ENCODE peak calls at places on chromosomes 12 and 14, in ten cellular contexts. One of them, this sample, is unnamed.

GRCh38 chr12:103957865-103958388 is 7.7 kb upstream of the TDG start:
- DNase-seq in uterus: no peak
- DNase-seq in psoas muscle: no peak
- DNase-seq in PC-9: no peak
- DNase-seq in prostate gland: no peak
- DNase-seq in fibroblast of mammary gland: no peak
- DNase-seq in foreskin fibroblast: no peak
- DNase-seq in upper lobe of right lung: no peak
- DNase-seq in astrocyte of the cerebellum: no peak
- DNase-seq in omental fat pad: no peak
- DNase-seq in this sample: no peak

GRCh38 chr12:108289342-108290131 is 49.6 kb downstream of the CMKLR1 start:
- DNase-seq in uterus: peak; percentile 83
- DNase-seq in psoas muscle: peak; percentile 82
- DNase-seq in PC-9: no peak
- DNase-seq in prostate gland: no peak
- DNase-seq in fibroblast of mammary gland: no peak
- DNase-seq in foreskin fibroblast: no peak
- DNase-seq in upper lobe of right lung: no peak
- DNase-seq in astrocyte of the cerebellum: no peak
- DNase-seq in omental fat pad: no peak
- DNase-seq in this sample: no peak

GRCh38 chr14:75987201-75987970 is 1.8 kb downstream of the IFT43 start:
- DNase-seq in uterus: no peak
- DNase-seq in psoas muscle: no peak
- DNase-seq in PC-9: no peak
- DNase-seq in prostate gland: no peak
- DNase-seq in fibroblast of mammary gland: no peak
- DNase-seq in foreskin fibroblast: no peak
- DNase-seq in upper lobe of right lung: no peak
- DNase-seq in astrocyte of the cerebellum: no peak
- DNase-seq in omental fat pad: no peak
- DNase-seq in this sample: no peak

GRCh38 chr12:9787340-9787737 is 26.6 kb upstream of the CD69 start:
- DNase-seq in uterus: no peak
- DNase-seq in psoas muscle: no peak
- DNase-seq in PC-9: no peak
- DNase-seq in prostate gland: no peak
- DNase-seq in fibroblast of mammary gland: peak; percentile 15
- DNase-seq in foreskin fibroblast: no peak
- DNase-seq in upper lobe of right lung: no peak
- DNase-seq in astrocyte of the cerebellum: peak; percentile 16
- DNase-seq in omental fat pad: no peak
- DNase-seq in this sample: no peak

GRCh38 chr14:81323621-81324400 is 76.3 kb downstream of the STON2 start:
- DNase-seq in uterus: no peak
- DNase-seq in psoas muscle: no peak
- DNase-seq in PC-9: peak; percentile 79
- DNase-seq in prostate gland: peak; percentile 69
- DNase-seq in fibroblast of mammary gland: no peak
- DNase-seq in foreskin fibroblast: no peak
- DNase-seq in upper lobe of right lung: no peak
- DNase-seq in astrocyte of the cerebellum: no peak
- DNase-seq in omental fat pad: no peak
- DNase-seq in this sample: peak; percentile 32

GRCh38 chr14:34775922-34776321 is 61.5 kb upstream of the CFL2 start:
- DNase-seq in uterus: no peak
- DNase-seq in psoas muscle: no peak
- DNase-seq in PC-9: no peak
- DNase-seq in prostate gland: no peak
- DNase-seq in fibroblast of mammary gland: no peak
- DNase-seq in foreskin fibroblast: no peak
- DNase-seq in upper lobe of right lung: no peak
- DNase-seq in astrocyte of the cerebellum: no peak
- DNase-seq in omental fat pad: no peak
- DNase-seq in this sample: no peak

GRCh38 chr12:76555797-76556196 is 3.8 kb downstream of the OSBPL8 start:
- DNase-seq in uterus: no peak
- DNase-seq in psoas muscle: no peak
- DNase-seq in PC-9: no peak
- DNase-seq in prostate gland: no peak
- DNase-seq in fibroblast of mammary gland: no peak
- DNase-seq in foreskin fibroblast: no peak
- DNase-seq in upper lobe of right lung: no peak
- DNase-seq in astrocyte of the cerebellum: no peak
- DNase-seq in omental fat pad: no peak
- DNase-seq in this sample: no peak

GRCh38 chr14:46322730-46323425 is 328.7 kb downstream of the RPL10L start:
- DNase-seq in uterus: peak; percentile 12
- DNase-seq in psoas muscle: no peak
- DNase-seq in PC-9: no peak
- DNase-seq in prostate gland: no peak
- DNase-seq in fibroblast of mammary gland: no peak
- DNase-seq in foreskin fibroblast: no peak
- DNase-seq in upper lobe of right lung: no peak
- DNase-seq in astrocyte of the cerebellum: no peak
- DNase-seq in omental fat pad: no peak
- DNase-seq in this sample: no peak

GRCh38 chr14:34363733-34364134 is 98.3 kb downstream of the SPTSSA start:
- DNase-seq in uterus: no peak
- DNase-seq in psoas muscle: no peak
- DNase-seq in PC-9: no peak
- DNase-seq in prostate gland: no peak
- DNase-seq in fibroblast of mammary gland: peak; percentile 31
- DNase-seq in foreskin fibroblast: no peak
- DNase-seq in upper lobe of right lung: peak; percentile 69
- DNase-seq in astrocyte of the cerebellum: no peak
- DNase-seq in omental fat pad: no peak
- DNase-seq in this sample: no peak

GRCh38 chr12:124191024-124191359 is 103.9 kb upstream of the RFLNA start:
- DNase-seq in uterus: no peak
- DNase-seq in psoas muscle: no peak
- DNase-seq in PC-9: no peak
- DNase-seq in prostate gland: no peak
- DNase-seq in fibroblast of mammary gland: peak; percentile 18
- DNase-seq in foreskin fibroblast: no peak
- DNase-seq in upper lobe of right lung: no peak
- DNase-seq in astrocyte of the cerebellum: no peak
- DNase-seq in omental fat pad: no peak
- DNase-seq in this sample: peak; percentile 47

GRCh38 chr12:28998662-28999120 is 150.4 kb upstream of the FAR2 start:
- DNase-seq in uterus: no peak
- DNase-seq in psoas muscle: no peak
- DNase-seq in PC-9: no peak
- DNase-seq in prostate gland: no peak
- DNase-seq in fibroblast of mammary gland: peak; percentile 89
- DNase-seq in foreskin fibroblast: peak; percentile 46
- DNase-seq in upper lobe of right lung: no peak
- DNase-seq in astrocyte of the cerebellum: peak; percentile 22
- DNase-seq in omental fat pad: no peak
- DNase-seq in this sample: no peak

GRCh38 chr12:53985900-53986685 is 1.1 kb downstream of the HOXC10 start:
- DNase-seq in uterus: no peak
- DNase-seq in psoas muscle: peak; percentile 79
- DNase-seq in PC-9: no peak
- DNase-seq in prostate gland: no peak
- DNase-seq in fibroblast of mammary gland: no peak
- DNase-seq in foreskin fibroblast: peak; percentile 59
- DNase-seq in upper lobe of right lung: peak; percentile 58
- DNase-seq in astrocyte of the cerebellum: no peak
- DNase-seq in omental fat pad: no peak
- DNase-seq in this sample: no peak
- TF ChIP-seq CTCF in uterus: no peak
- TF ChIP-seq CTCF in psoas muscle: no peak
- TF ChIP-seq CTCF in PC-9: no peak
- TF ChIP-seq CTCF in prostate gland: no peak
- TF ChIP-seq CTCF in fibroblast of mammary gland: no peak
- TF ChIP-seq CTCF in foreskin fibroblast: peak; percentile 15
- TF ChIP-seq CTCF in upper lobe of right lung: no peak
- TF ChIP-seq CTCF in astrocyte of the cerebellum: no peak
- TF ChIP-seq CTCF in omental fat pad: no peak
- TF ChIP-seq CTCF in this sample: no peak

GRCh38 chr12:65121049-65121955 is at the start of gene WIF1:
- DNase-seq in uterus: no peak
- DNase-seq in psoas muscle: peak; percentile 58
- DNase-seq in PC-9: no peak
- DNase-seq in prostate gland: peak; percentile 39
- DNase-seq in fibroblast of mammary gland: peak; percentile 4
- DNase-seq in foreskin fibroblast: peak; percentile 3
- DNase-seq in upper lobe of right lung: peak; percentile 91
- DNase-seq in astrocyte of the cerebellum: no peak
- DNase-seq in omental fat pad: no peak
- DNase-seq in this sample: peak; percentile 54
- TF ChIP-seq CTCF in uterus: no peak
- TF ChIP-seq CTCF in psoas muscle: no peak
- TF ChIP-seq CTCF in PC-9: no peak
- TF ChIP-seq CTCF in prostate gland: no peak
- TF ChIP-seq CTCF in fibroblast of mammary gland: no peak
- TF ChIP-seq CTCF in foreskin fibroblast: peak; percentile 23
- TF ChIP-seq CTCF in upper lobe of right lung: peak; percentile 45
- TF ChIP-seq CTCF in astrocyte of the cerebellum: peak; percentile 38
- TF ChIP-seq CTCF in omental fat pad: no peak
- TF ChIP-seq CTCF in this sample: peak; percentile 79

DNA sequence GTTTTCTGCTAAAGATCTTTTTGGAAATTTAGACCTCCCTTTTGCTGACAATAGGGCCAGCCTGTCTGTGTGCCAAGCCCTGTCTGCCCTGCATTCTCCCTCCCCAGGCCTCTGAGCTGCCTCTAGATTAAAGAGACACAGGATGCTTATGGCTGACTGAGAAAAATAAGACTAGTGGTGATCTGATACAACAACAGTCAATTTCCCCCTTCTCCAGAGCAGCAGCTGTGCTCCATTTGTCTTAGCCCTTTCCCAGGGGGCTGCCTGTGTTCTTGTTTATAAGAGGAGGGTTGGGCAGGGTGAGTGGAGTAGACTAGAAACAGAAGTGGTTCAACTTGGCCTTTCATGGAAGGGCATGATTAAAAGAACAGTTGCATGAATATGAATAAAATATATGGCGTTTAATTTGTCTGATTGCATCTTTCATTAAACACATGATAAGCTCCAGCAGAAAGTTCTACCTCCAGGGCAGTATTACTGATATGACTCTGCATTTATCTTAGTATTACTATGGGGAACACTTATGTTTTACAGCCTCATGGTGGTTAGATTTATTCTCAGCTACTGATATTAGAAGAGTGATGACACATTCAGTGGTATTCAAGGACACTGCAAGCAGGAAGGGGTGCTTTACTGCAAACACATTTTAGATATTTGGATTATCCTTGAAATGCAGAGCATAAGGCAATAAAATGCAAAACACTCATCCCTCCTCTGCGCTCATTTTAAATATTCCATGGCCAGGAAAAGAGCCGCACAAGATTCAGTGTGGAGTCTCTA is 150.1 kb upstream of the CLEC14A start:
- DNase-seq in uterus: no peak
- DNase-seq in psoas muscle: no peak
- DNase-seq in PC-9: no peak
- DNase-seq in prostate gland: no peak
- DNase-seq in fibroblast of mammary gland: peak; percentile 49
- DNase-seq in foreskin fibroblast: peak; percentile 73
- DNase-seq in upper lobe of right lung: no peak
- DNase-seq in astrocyte of the cerebellum: no peak
- DNase-seq in omental fat pad: no peak
- DNase-seq in this sample: peak; percentile 73
- TF ChIP-seq CTCF in uterus: no peak
- TF ChIP-seq CTCF in psoas muscle: no peak
- TF ChIP-seq CTCF in PC-9: no peak
- TF ChIP-seq CTCF in prostate gland: no peak
- TF ChIP-seq CTCF in fibroblast of mammary gland: peak; percentile 2
- TF ChIP-seq CTCF in foreskin fibroblast: peak; percentile 13
- TF ChIP-seq CTCF in upper lobe of right lung: no peak
- TF ChIP-seq CTCF in astrocyte of the cerebellum: no peak
- TF ChIP-seq CTCF in omental fat pad: no peak
- TF ChIP-seq CTCF in this sample: peak; percentile 68

GRCh38 chr12:11814362-11814761 is 164.9 kb downstream of the ETV6 start:
- DNase-seq in uterus: no peak
- DNase-seq in psoas muscle: no peak
- DNase-seq in PC-9: peak; percentile 37
- DNase-seq in prostate gland: no peak
- DNase-seq in fibroblast of mammary gland: peak; percentile 74
- DNase-seq in foreskin fibroblast: peak; percentile 78
- DNase-seq in upper lobe of right lung: no peak
- DNase-seq in astrocyte of the cerebellum: peak; percentile 19
- DNase-seq in omental fat pad: no peak
- DNase-seq in this sample: no peak

GRCh38 chr12:11815397-11815796 is 165.9 kb downstream of the ETV6 start:
- DNase-seq in uterus: no peak
- DNase-seq in psoas muscle: no peak
- DNase-seq in PC-9: no peak
- DNase-seq in prostate gland: no peak
- DNase-seq in fibroblast of mammary gland: no peak
- DNase-seq in foreskin fibroblast: no peak
- DNase-seq in upper lobe of right lung: no peak
- DNase-seq in astrocyte of the cerebellum: no peak
- DNase-seq in omental fat pad: no peak
- DNase-seq in this sample: no peak

GRCh38 chr12:11813422-11813813 is 163.9 kb downstream of the ETV6 start:
- DNase-seq in uterus: no peak
- DNase-seq in psoas muscle: no peak
- DNase-seq in PC-9: no peak
- DNase-seq in prostate gland: no peak
- DNase-seq in fibroblast of mammary gland: no peak
- DNase-seq in foreskin fibroblast: no peak
- DNase-seq in upper lobe of right lung: no peak
- DNase-seq in astrocyte of the cerebellum: no peak
- DNase-seq in omental fat pad: no peak
- DNase-seq in this sample: no peak

GRCh38 chr12:11810962-11811361 is 161.5 kb downstream of the ETV6 start:
- DNase-seq in uterus: no peak
- DNase-seq in psoas muscle: no peak
- DNase-seq in PC-9: no peak
- DNase-seq in prostate gland: no peak
- DNase-seq in fibroblast of mammary gland: no peak
- DNase-seq in foreskin fibroblast: no peak
- DNase-seq in upper lobe of right lung: no peak
- DNase-seq in astrocyte of the cerebellum: no peak
- DNase-seq in omental fat pad: no peak
- DNase-seq in this sample: no peak

DNA sequence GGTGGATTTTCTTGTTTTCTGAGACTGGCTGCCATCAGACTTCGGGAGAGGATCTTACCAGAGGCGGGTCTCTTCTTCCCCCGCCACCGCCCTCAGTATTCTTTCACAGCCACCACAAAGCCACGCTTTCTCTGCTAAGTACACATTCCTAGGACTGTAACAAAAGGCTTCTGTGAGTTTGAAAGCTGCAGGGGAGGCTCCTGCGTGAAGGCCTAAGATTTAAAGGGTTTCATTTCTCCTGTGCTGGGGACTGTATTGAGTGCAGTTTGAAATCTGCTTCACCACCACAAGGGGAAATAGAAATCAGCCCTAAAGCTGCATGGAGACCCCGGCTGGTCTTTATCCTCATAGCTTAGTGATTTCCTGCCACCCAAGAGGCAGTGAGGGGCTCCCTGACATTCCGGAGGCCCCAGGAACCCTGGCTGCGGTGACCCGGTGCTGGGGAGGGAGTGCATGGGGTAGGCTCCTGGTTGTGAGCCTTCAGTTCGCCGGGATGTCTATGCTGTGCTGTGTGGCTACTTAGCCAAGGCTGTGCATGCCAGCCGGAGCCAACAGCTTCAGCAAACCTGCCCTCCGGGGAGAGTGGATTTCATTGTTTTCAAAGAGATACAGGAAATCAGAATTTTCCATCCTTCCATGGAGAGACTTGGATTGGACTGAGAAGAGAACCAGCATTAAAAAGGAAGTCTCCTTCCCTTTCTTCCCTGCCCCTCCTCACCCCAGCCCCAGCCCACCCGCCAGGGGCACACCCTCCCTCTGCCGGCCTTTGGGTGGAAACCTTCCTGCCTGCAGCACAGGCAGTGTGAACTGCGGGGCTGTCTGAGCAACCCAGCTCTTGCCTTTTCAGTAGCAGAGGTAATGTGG is 163.3 kb downstream of the ETV6 start:
- DNase-seq in uterus: no peak
- DNase-seq in psoas muscle: no peak
- DNase-seq in PC-9: no peak
- DNase-seq in prostate gland: peak; percentile 20
- DNase-seq in fibroblast of mammary gland: no peak
- DNase-seq in foreskin fibroblast: no peak
- DNase-seq in upper lobe of right lung: no peak
- DNase-seq in astrocyte of the cerebellum: peak; percentile 49
- DNase-seq in omental fat pad: no peak
- DNase-seq in this sample: peak; percentile 58
- TF ChIP-seq CTCF in uterus: no peak
- TF ChIP-seq CTCF in psoas muscle: no peak
- TF ChIP-seq CTCF in PC-9: no peak
- TF ChIP-seq CTCF in prostate gland: peak; percentile 21
- TF ChIP-seq CTCF in fibroblast of mammary gland: no peak
- TF ChIP-seq CTCF in foreskin fibroblast: no peak
- TF ChIP-seq CTCF in upper lobe of right lung: no peak
- TF ChIP-seq CTCF in astrocyte of the cerebellum: peak; percentile 41
- TF ChIP-seq CTCF in omental fat pad: no peak
- TF ChIP-seq CTCF in this sample: no peak